ENCODE peak calls at places on chromosomes 2 and 18, in eight cellular contexts. B is AG10803, H is NB4, Z is upper lobe of left lung, S is right atrium auricular region, A is A673, L is suprapubic skin, F is fibroblast of pulmonary artery. C is an unnamed sample.

GRCh38 chr2:191690327-191690726 is 12.4 kb downstream of the NABP1 start:
- DNase-seq in H (no peak), Z (no peak), A (peak; percentile 25), S (no peak), F (no peak), L (no peak), B (no peak), C (no peak)

GRCh38 chr2:21466528-21466927 is 342.8 kb downstream of the TDRD15 start:
- DNase-seq in Z (no peak), F (no peak), L (no peak), B (no peak), S (no peak), H (no peak), A (no peak), C (no peak)

GRCh38 chr2:111984213-111984604 is 70.9 kb upstream of the TMEM87B start:
- DNase-seq in A (no peak), H (no peak), L (no peak), F (no peak), B (no peak), Z (no peak), S (no peak), C (no peak)

GRCh38 chr2:161594445-161594844 is 29.8 kb upstream of the SLC4A10 start:
- DNase-seq in F (no peak), H (no peak), L (no peak), A (no peak), Z (no peak), B (no peak), S (no peak), C (no peak)

GRCh38 chr2:241701155-241701404 is 759 bp upstream of the ING5 start:
- DNase-seq in Z (no peak), B (peak; percentile 76), F (peak; percentile 74), S (peak; percentile 82), A (no peak), H (no peak), L (no peak), C (no peak)

GRCh38 chr2:81194581-81194980 is 890.0 kb upstream of the LRRTM1 start:
- DNase-seq in Z (no peak), A (no peak), F (no peak), B (no peak), H (no peak), S (no peak), L (no peak), C (no peak)

GRCh38 chr2:229980440-229981184 is 58.3 kb downstream of the FBXO36 start:
- DNase-seq in S (peak; percentile 69), F (peak; percentile 90), L (no peak), Z (no peak), A (peak; percentile 50), B (peak; percentile 53), H (peak; percentile 65), C (no peak)

GRCh38 chr18:10687161-10687925 is 161.5 kb downstream of the NAPG start:
- DNase-seq in H (no peak), S (no peak), A (no peak), Z (no peak), F (no peak), L (no peak), B (no peak), C (no peak)

GRCh38 chr2:287471-287885 is 413 bp downstream of the ALKAL2 start:
- DNase-seq in B (peak; percentile 25), F (peak; percentile 45), Z (no peak), S (no peak), L (no peak), H (no peak), A (peak; percentile 35), C (no peak)

GRCh38 chr18:77063256-77063655 is 69.3 kb downstream of the MBP start:
- DNase-seq in S (peak; percentile 55), Z (peak; percentile 80), L (no peak), H (peak; percentile 93), A (no peak), F (peak; percentile 63), B (no peak), C (no peak)

GRCh38 chr2:133821107-133821760 is 253.0 kb upstream of the NCKAP5 start:
- DNase-seq in S (no peak), H (no peak), Z (no peak), B (peak; percentile 52), L (no peak), F (peak; percentile 53), A (no peak), C (no peak)

GRCh38 chr18:5467666-5468065 is 76.1 kb downstream of the EPB41L3 start:
- DNase-seq in S (no peak), F (no peak), A (no peak), L (no peak), Z (no peak), H (no peak), B (no peak), C (no peak)

GRCh38 chr18:55857961-55858360 is 270.0 kb upstream of the TCF4 start:
- DNase-seq in S (no peak), B (no peak), H (no peak), F (no peak), A (no peak), L (no peak), Z (no peak), C (no peak)

GRCh38 chr18:46281185-46282176 is 177.3 kb downstream of the HAUS1 start:
- DNase-seq in S (peak; percentile 66), B (peak; percentile 75), F (peak; percentile 83), L (no peak), A (peak; percentile 83), H (peak; percentile 74), Z (peak; percentile 59), C (peak; percentile 79)

GRCh38 chr2:183037281-183037659 is 987 bp downstream of the NCKAP1 start:
- DNase-seq in H (no peak), S (no peak), F (peak; percentile 38), B (peak; percentile 37), A (peak; percentile 75), Z (no peak), L (no peak), C (no peak)

GRCh38 chr2:226995625-226996041 is 159.8 kb downstream of the RHBDD1 start:
- DNase-seq in S (no peak), F (peak; percentile 70), A (no peak), H (peak; percentile 12), Z (no peak), L (no peak), B (peak; percentile 76), C (no peak)

GRCh38 chr2:23624378-23624777 is 239.4 kb downstream of the KLHL29 start:
- DNase-seq in S (no peak), F (peak; percentile 12), B (no peak), L (no peak), Z (no peak), A (peak; percentile 20), H (peak; percentile 57), C (no peak)

GRCh38 chr2:160283675-160284074 is 83.6 kb upstream of the ITGB6 start:
- DNase-seq in Z (no peak), L (no peak), A (no peak), S (no peak), B (no peak), F (no peak), H (no peak), C (no peak)

GRCh38 chr2:189674374-189675112 is at the start of gene ANKAR:
- DNase-seq in B (peak; percentile 93), Z (peak; percentile 93), L (peak; percentile 94), H (peak; percentile 91), A (peak; percentile 91), F (peak; percentile 93), S (peak; percentile 86), C (peak; percentile 89)
- TF ChIP-seq CTCF in B (peak; percentile 56), Z (peak; percentile 95), L (peak; percentile 20), H (peak; percentile 58), A (peak; percentile 83), F (peak; percentile 48), S (peak; percentile 91), C (peak; percentile 86)

GRCh38 chr2:217142649-217143266 is 282.9 kb upstream of the TNP1 start:
- DNase-seq in F (peak; percentile 20), A (peak; percentile 61), S (no peak), B (no peak), H (peak; percentile 53), Z (no peak), L (no peak), C (no peak)
- TF ChIP-seq CTCF in F (peak; percentile 65), A (peak; percentile 71), S (no peak), B (peak; percentile 62), H (peak; percentile 80), Z (peak; percentile 27), L (no peak), C (peak; percentile 73)

GRCh38 chr18:57640749-57641148 is 19.1 kb upstream of the NARS1 start:
- DNase-seq in F (no peak), B (no peak), A (no peak), Z (no peak), S (no peak), L (no peak), H (no peak), C (no peak)

GRCh38 chr18:57640236-57640635 is 18.6 kb upstream of the NARS1 start:
- DNase-seq in B (no peak), F (no peak), S (no peak), Z (no peak), A (no peak), H (no peak), L (no peak), C (no peak)

GRCh38 chr18:57648414-57648813 is 26.8 kb upstream of the NARS1 start:
- DNase-seq in H (no peak), B (no peak), S (no peak), F (no peak), L (no peak), Z (no peak), A (no peak), C (no peak)

GRCh38 chr18:57649536-57650495 is 28.2 kb upstream of the NARS1 start:
- DNase-seq in L (no peak), H (no peak), A (peak; percentile 48), Z (no peak), S (no peak), F (peak; percentile 93), B (peak; percentile 85), C (no peak)

DNA sequence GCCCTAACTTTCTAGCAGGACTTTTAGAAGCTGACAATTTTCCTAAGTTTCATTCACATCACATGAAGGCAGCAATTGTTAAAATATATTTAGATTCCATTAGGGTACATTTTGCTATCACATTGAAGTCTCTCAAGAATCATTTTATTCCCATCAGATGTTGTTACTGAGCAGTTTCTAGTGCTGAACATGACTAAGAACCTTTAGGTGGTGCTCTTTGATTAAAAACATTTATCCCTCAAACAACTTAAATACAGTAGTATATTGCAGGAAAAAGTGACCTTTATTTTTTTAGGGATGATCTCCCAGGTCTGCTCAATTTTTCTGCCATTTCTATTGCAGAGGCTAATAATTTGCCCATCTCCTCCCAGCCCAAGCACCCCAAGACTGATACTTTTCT is 22.9 kb upstream of the NARS1 start:
- DNase-seq in B (no peak), S (no peak), H (peak; percentile 36), A (no peak), F (peak; percentile 58), Z (no peak), L (no peak), C (no peak)
- TF ChIP-seq CTCF in B (no peak), S (no peak), H (no peak), A (peak; percentile 44), F (peak; percentile 34), Z (no peak), L (no peak), C (no peak)

DNA sequence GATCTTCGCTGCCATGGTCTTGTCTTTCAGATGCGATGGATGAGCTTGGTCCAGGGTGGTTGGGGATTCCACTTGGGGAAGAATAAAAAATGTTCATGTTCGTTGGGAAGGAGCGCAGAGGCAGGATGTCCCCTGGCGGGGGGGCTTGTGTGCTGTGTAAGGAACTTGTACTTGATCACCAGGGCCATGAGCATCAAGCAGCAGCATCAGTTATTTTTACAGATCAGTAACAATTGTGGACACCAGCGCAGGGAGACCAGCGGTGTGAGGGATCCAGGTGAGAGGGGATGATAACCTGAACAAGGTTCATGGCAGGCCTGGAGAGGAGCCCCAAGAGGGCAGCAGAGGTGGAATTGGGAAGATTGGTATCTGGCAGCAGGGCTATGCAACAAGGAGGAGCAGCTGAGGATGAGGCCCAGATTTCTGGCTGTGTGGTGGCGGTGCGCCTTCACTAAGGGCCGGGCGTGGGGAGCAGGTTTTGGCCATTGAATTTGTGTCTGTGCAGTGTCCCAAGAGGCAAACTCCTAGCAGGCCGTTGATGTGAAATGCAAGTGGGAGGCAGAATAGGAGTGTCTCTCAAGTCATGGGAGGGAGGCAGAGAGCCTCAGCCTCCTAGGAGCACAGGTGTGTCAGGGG is 3.9 kb downstream of the CNNM3 start:
- DNase-seq in Z (no peak), B (no peak), L (no peak), A (no peak), S (no peak), F (no peak), H (no peak), C (no peak)
- TF ChIP-seq CTCF in Z (no peak), B (no peak), L (no peak), A (no peak), S (no peak), F (no peak), H (no peak), C (no peak)